ENCODE peak calls at places on chromosomes 6 and 20, in five cellular contexts. T is activated CD8-positive, alpha-beta memory T cell treated with anti-CD3 and anti-CD28 coated beads for 4 hours; V is nephron progenitor cell; W is stimulated activated CD4-positive, alpha-beta T cell treated with anti-CD3 and anti-CD28 coated beads, Interleukin-12 subunit alpha, Interleukin-12 subunit beta, amount 100 ng/mL, for 48 hours; F is pancreas. Z is an unnamed sample.

GRCh38 chr6:69795469-69796080 is 1.2 kb downstream of the LMBRD1 start:
- DNase-seq in T (no peak), V (no peak), W (no peak), F (no peak), Z (no peak)

GRCh38 chr6:123316733-123317323 is 319.9 kb downstream of the TRDN start:
- DNase-seq in T (no peak), V (no peak), W (no peak), F (no peak), Z (no peak)

GRCh38 chr20:9392892-9393857 is 121.2 kb upstream of the LAMP5 start:
- DNase-seq in T (no peak), V (peak; percentile 61), W (no peak), F (peak; percentile 31), Z (peak; percentile 67)

GRCh38 chr6:146047356-146047755 is 18.5 kb downstream of the GRM1 start:
- DNase-seq in T (no peak), V (no peak), W (no peak), F (no peak), Z (no peak)

GRCh38 chr6:19869464-19869863 is 32.3 kb downstream of the ID4 start:
- DNase-seq in T (no peak), V (no peak), W (no peak), F (no peak), Z (no peak)

GRCh38 chr6:167699141-167700036 is 127.3 kb upstream of the AFDN start:
- DNase-seq in T (peak; percentile 8), V (no peak), W (peak; percentile 54), F (peak; percentile 36), Z (peak; percentile 49)

GRCh38 chr6:43269273-43270007 is 26.2 kb downstream of the TTBK1 start:
- DNase-seq in T (peak; percentile 20), V (peak; percentile 56), W (no peak), F (peak; percentile 80), Z (peak; percentile 38)

GRCh38 chr20:44399446-44399845 is 43.9 kb downstream of the HNF4A start:
- DNase-seq in T (no peak), V (no peak), W (no peak), F (no peak), Z (no peak)

GRCh38 chr6:101120747-101121146 is 239.6 kb upstream of the ASCC3 start:
- DNase-seq in T (no peak), V (no peak), W (no peak), F (no peak), Z (no peak)

GRCh38 chr6:33140556-33140955 is 51.7 kb downstream of the COL11A2 start:
- DNase-seq in T (no peak), V (no peak), W (no peak), F (no peak), Z (no peak)

GRCh38 chr6:169799474-169799926 is 48.1 kb downstream of the ERMARD start:
- DNase-seq in T (no peak), V (no peak), W (no peak), F (no peak), Z (no peak)

GRCh38 chr20:15676815-15677214 is 896.4 kb downstream of the KIF16B start:
- DNase-seq in T (no peak), V (no peak), W (no peak), F (no peak), Z (no peak)

GRCh38 chr6:158789115-158789917 is 29.9 kb downstream of the EZR start:
- DNase-seq in T (no peak), V (no peak), W (no peak), F (no peak), Z (peak; percentile 28)

GRCh38 chr6:166473886-166474596 is 91.3 kb upstream of the MPC1 start:
- DNase-seq in T (no peak), V (no peak), W (no peak), F (no peak), Z (no peak)

GRCh38 chr20:47357296-47358051 is 975 bp upstream of the ZMYND8 start:
- DNase-seq in T (no peak), V (peak; percentile 67), W (peak; percentile 39), F (peak; percentile 93), Z (peak; percentile 96)

GRCh38 chr6:147709396-147710272 is 201.1 kb downstream of the SAMD5 start:
- DNase-seq in T (no peak), V (no peak), W (no peak), F (no peak), Z (no peak)

GRCh38 chr6:4573958-4574481 is 202.2 kb upstream of the CDYL start:
- DNase-seq in T (no peak), V (no peak), W (no peak), F (no peak), Z (no peak)

GRCh38 chr20:32149566-32150170 is 40.2 kb downstream of the TM9SF4 start:
- DNase-seq in T (no peak), V (no peak), W (no peak), F (no peak), Z (no peak)

GRCh38 chr6:34513628-34514027 is 42.5 kb downstream of the SPDEF start:
- DNase-seq in T (no peak), V (no peak), W (no peak), F (no peak), Z (no peak)

GRCh38 chr6:169963581-169964297 is 212.3 kb downstream of the ERMARD start:
- DNase-seq in T (no peak), V (no peak), W (no peak), F (peak; percentile 3), Z (peak; percentile 16)

GRCh38 chr20:45041464-45042337 is 59.2 kb downstream of the KCNS1 start:
- DNase-seq in T (no peak), V (no peak), W (no peak), F (no peak), Z (no peak)

GRCh38 chr6:18424201-18424600 is 37.1 kb downstream of the RNF144B start:
- DNase-seq in T (no peak), V (no peak), W (no peak), F (no peak), Z (no peak)

GRCh38 chr20:19849341-19850189 is 91.5 kb downstream of the RIN2 start:
- DNase-seq in T (no peak), V (no peak), W (no peak), F (no peak), Z (no peak)

GRCh38 chr6:42387336-42387735 is 64.4 kb downstream of the TRERF1 start:
- DNase-seq in T (no peak), V (no peak), W (no peak), F (no peak), Z (no peak)

GRCh38 chr20:41889125-41889870 is 271.1 kb upstream of the CHD6 start:
- DNase-seq in T (no peak), V (no peak), W (no peak), F (no peak), Z (no peak)

GRCh38 chr20:38221041-38221589 is 39.4 kb downstream of the KIAA1755 start:
- DNase-seq in T (peak; percentile 34), V (peak; percentile 92), W (peak; percentile 49), F (peak; percentile 41), Z (peak; percentile 71)

GRCh38 chr6:37860226-37860839 is 40.8 kb downstream of the ZFAND3 start:
- DNase-seq in T (no peak), V (peak; percentile 11), W (no peak), F (no peak), Z (no peak)

GRCh38 chr6:131995924-131996323 is 44.8 kb upstream of the CCN2 start:
- DNase-seq in T (no peak), V (no peak), W (no peak), F (no peak), Z (no peak)

GRCh38 chr6:403659-404655 is 12.4 kb downstream of the IRF4 start:
- DNase-seq in T (no peak), V (no peak), W (no peak), F (no peak), Z (no peak)

GRCh38 chr20:14622796-14623195 is 285.4 kb upstream of the FLRT3 start:
- DNase-seq in T (no peak), V (no peak), W (no peak), F (no peak), Z (peak; percentile 32)

Z was measured in stomach.